ENCODE peak calls at places on chromosomes 5 and 9, in six cellular contexts. One of them, this sample, is unnamed.

GRCh38 chr9:136599811-136600660 is 54.2 kb upstream of the NOTCH1 start:
- DNase-seq in fibroblast of pulmonary artery: no peak
- DNase-seq in stomach: no peak
- DNase-seq in coronary artery: no peak
- DNase-seq in GM12865: no peak
- DNase-seq in brain microvascular endothelial cell: no peak
- DNase-seq in this sample: no peak

GRCh38 chr5:27325513-27325912 is 287.1 kb upstream of the CDH9 start:
- DNase-seq in fibroblast of pulmonary artery: peak
- DNase-seq in GM12865: no peak
- DNase-seq in stomach: no peak
- DNase-seq in brain microvascular endothelial cell: no peak
- DNase-seq in coronary artery: no peak
- DNase-seq in this sample: no peak

GRCh38 chr9:133935328-133936040 is 56.6 kb downstream of the VAV2 start:
- DNase-seq in coronary artery: no peak
- DNase-seq in brain microvascular endothelial cell: peak
- DNase-seq in fibroblast of pulmonary artery: peak
- DNase-seq in stomach: peak
- DNase-seq in GM12865: no peak
- DNase-seq in this sample: no peak

GRCh38 chr5:74631088-74631960 is 9.2 kb downstream of the ENC1 start:
- DNase-seq in fibroblast of pulmonary artery: peak
- DNase-seq in GM12865: peak
- DNase-seq in coronary artery: no peak
- DNase-seq in brain microvascular endothelial cell: peak
- DNase-seq in stomach: no peak
- DNase-seq in this sample: no peak

GRCh38 chr9:99433555-99433954 is 211.5 kb downstream of the SEC61B start:
- DNase-seq in GM12865: peak
- DNase-seq in stomach: no peak
- DNase-seq in fibroblast of pulmonary artery: peak
- DNase-seq in brain microvascular endothelial cell: peak
- DNase-seq in coronary artery: no peak
- DNase-seq in this sample: no peak

GRCh38 chr9:33988219-33988890 is 60.3 kb downstream of the UBAP2 start:
- DNase-seq in coronary artery: no peak
- DNase-seq in fibroblast of pulmonary artery: no peak
- DNase-seq in brain microvascular endothelial cell: no peak
- DNase-seq in stomach: no peak
- DNase-seq in GM12865: peak
- DNase-seq in this sample: no peak

GRCh38 chr9:126775926-126776325 is 28.9 kb upstream of the ZBTB43 start:
- DNase-seq in GM12865: no peak
- DNase-seq in fibroblast of pulmonary artery: no peak
- DNase-seq in coronary artery: no peak
- DNase-seq in brain microvascular endothelial cell: no peak
- DNase-seq in stomach: no peak
- DNase-seq in this sample: no peak

GRCh38 chr9:134681061-134681661 is 39.6 kb downstream of the COL5A1 start:
- DNase-seq in coronary artery: no peak
- DNase-seq in GM12865: no peak
- DNase-seq in brain microvascular endothelial cell: peak
- DNase-seq in stomach: no peak
- DNase-seq in fibroblast of pulmonary artery: peak
- DNase-seq in this sample: no peak

GRCh38 chr5:145872486-145872885 is 328 bp downstream of the GRXCR2 start:
- DNase-seq in coronary artery: no peak
- DNase-seq in brain microvascular endothelial cell: no peak
- DNase-seq in fibroblast of pulmonary artery: no peak
- DNase-seq in stomach: no peak
- DNase-seq in GM12865: no peak
- DNase-seq in this sample: no peak

GRCh38 chr5:159061186-159061796 is 38.4 kb downstream of the EBF1 start:
- DNase-seq in brain microvascular endothelial cell: peak
- DNase-seq in fibroblast of pulmonary artery: peak
- DNase-seq in GM12865: no peak
- DNase-seq in stomach: no peak
- DNase-seq in coronary artery: no peak
- DNase-seq in this sample: no peak

This sample was measured in NCI-H446 treated with DMSO at 0.1 percent for 48 hours.